ENCODE peak calls at places on chromosomes 16 and 17, in ten cellular contexts. E is heart right ventricle; A is ascending aorta; V is heart left ventricle; M is neural progenitor cell; T is transverse colon; Z is fibroblast of lung; G is mammary epithelial cell; U is GM12878; X is CD8-positive, alpha-beta T cell. I is an unnamed sample.
A peak's percentile ranks its signal among the peaks of the same experiment; 100 is the strongest.

GRCh38 chr17:12789075-12789975 is at the start of gene ARHGAP44:
- DNase-seq in E (peak; percentile 55), A (no peak), V (peak; percentile 78), M (peak; percentile 90), T (peak; percentile 73), Z (peak; percentile 65), G (peak; percentile 28), U (no peak), X (no peak), I (peak; percentile 15)

GRCh38 chr16:54930034-54930938 is at the start of gene IRX5:
- DNase-seq in E (peak; percentile 91), A (peak; percentile 57), V (peak; percentile 93), M (peak; percentile 96), T (peak; percentile 65), Z (peak; percentile 98), G (peak; percentile 97), U (no peak), X (no peak), I (peak; percentile 93)

GRCh38 chr16:75320435-75320834 is 69.0 kb upstream of the BCAR1 start:
- DNase-seq in E (peak; percentile 21), A (no peak), V (peak; percentile 41), M (peak; percentile 58), T (no peak), Z (no peak), G (no peak), U (no peak), X (no peak), I (no peak)

GRCh38 chr17:46138470-46138869 is 54.8 kb downstream of the KANSL1 start:
- DNase-seq in E (no peak), A (no peak), V (no peak), M (no peak), T (no peak), Z (no peak), G (no peak), U (no peak), X (no peak), I (no peak)

GRCh38 chr17:42184717-42185496 is at the start of gene HCRT:
- DNase-seq in E (no peak), A (no peak), V (no peak), M (no peak), T (no peak), Z (no peak), G (no peak), U (no peak), X (no peak), I (no peak)

GRCh38 chr17:1755252-1755992 is 6.4 kb upstream of the SERPINF1 start:
- DNase-seq in E (no peak), A (no peak), V (no peak), M (no peak), T (no peak), Z (no peak), G (no peak), U (no peak), X (no peak), I (no peak)

GRCh38 chr16:1010266-1010665 is 28.7 kb downstream of the SOX8 start:
- DNase-seq in E (no peak), A (no peak), V (no peak), M (no peak), T (no peak), Z (no peak), G (no peak), U (no peak), X (no peak), I (no peak)

GRCh38 chr16:11743308-11744074 is 834 bp upstream of the TXNDC11 start:
- DNase-seq in E (peak; percentile 27), A (peak; percentile 39), V (peak; percentile 37), M (no peak), T (peak; percentile 39), Z (peak; percentile 50), G (peak; percentile 38), U (no peak), X (no peak), I (no peak)

GRCh38 chr17:56593741-56594527 is 435 bp downstream of the NOG start:
- DNase-seq in E (peak; percentile 28), A (no peak), V (peak; percentile 62), M (peak; percentile 87), T (peak; percentile 16), Z (peak; percentile 80), G (peak; percentile 79), U (no peak), X (no peak), I (peak; percentile 38)

GRCh38 chr16:24851700-24852099 is 5.9 kb downstream of the SLC5A11 start:
- DNase-seq in E (no peak), A (no peak), V (no peak), M (no peak), T (no peak), Z (peak; percentile 75), G (peak; percentile 46), U (no peak), X (no peak), I (peak; percentile 53)

GRCh38 chr16:4116328-4117249 is at the start of gene ADCY9:
- DNase-seq in E (peak; percentile 68), A (no peak), V (peak; percentile 87), M (peak; percentile 96), T (peak; percentile 82), Z (peak; percentile 84), G (peak; percentile 53), U (no peak), X (peak; percentile 74), I (no peak)

DNA sequence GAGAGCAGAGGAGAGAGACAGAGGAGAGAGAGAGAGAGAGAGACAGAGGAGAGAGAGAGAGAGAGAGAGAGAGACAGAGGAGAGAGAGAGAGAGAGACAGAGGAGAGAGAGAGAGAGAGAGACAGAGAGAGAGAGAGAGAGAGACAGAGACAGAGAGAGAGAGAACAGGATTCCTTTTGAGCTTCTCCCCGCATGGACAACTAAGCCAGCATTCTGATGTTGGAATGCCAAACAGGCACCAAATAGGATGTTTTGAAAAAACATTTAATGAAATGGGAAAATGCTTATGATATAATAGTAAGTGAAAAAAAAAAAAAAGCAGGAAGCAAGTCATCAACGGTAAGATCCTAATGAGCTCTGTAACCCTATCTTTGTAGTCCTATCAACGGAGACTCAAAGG is 60.7 kb downstream of the ARSG start:
- DNase-seq in E (no peak), A (no peak), V (no peak), M (no peak), T (no peak), Z (peak; percentile 8), G (no peak), U (no peak), X (no peak), I (no peak)
- TF ChIP-seq CTCF in E (no peak), A (no peak), V (no peak), M (no peak), T (no peak), Z (no peak), G (no peak), U (no peak), X (no peak), I (no peak)

GRCh38 chr16:85004587-85005205 is 6.6 kb downstream of the ZDHHC7 start:
- DNase-seq in E (no peak), A (no peak), V (no peak), M (no peak), T (no peak), Z (peak; percentile 97), G (peak; percentile 70), U (no peak), X (no peak), I (peak; percentile 78)

GRCh38 chr16:85005278-85006069 is 5.9 kb downstream of the ZDHHC7 start:
- DNase-seq in E (no peak), A (no peak), V (no peak), M (no peak), T (no peak), Z (peak; percentile 84), G (peak; percentile 52), U (no peak), X (no peak), I (no peak)

GRCh38 chr16:85007815-85008214 is 3.5 kb downstream of the ZDHHC7 start:
- DNase-seq in E (no peak), A (no peak), V (no peak), M (no peak), T (no peak), Z (no peak), G (no peak), U (no peak), X (no peak), I (no peak)

GRCh38 chr16:85008267-85008666 is 3.1 kb downstream of the ZDHHC7 start:
- DNase-seq in E (no peak), A (no peak), V (no peak), M (no peak), T (no peak), Z (no peak), G (no peak), U (no peak), X (no peak), I (no peak)

GRCh38 chr16:85006639-85007038 is 4.7 kb downstream of the ZDHHC7 start:
- DNase-seq in E (no peak), A (no peak), V (no peak), M (no peak), T (no peak), Z (peak; percentile 55), G (no peak), U (no peak), X (no peak), I (no peak)
- H3K4me1 ChIP-seq in E (peaks cover 84% of the 10 kb centered on the region), A (peaks cover 69% of the 10 kb centered on the region), V (peaks cover 82% of the 10 kb centered on the region), M (peaks cover 22% of the 10 kb centered on the region), T (peaks cover 60% of the 10 kb centered on the region), Z (peaks cover 37% of the 10 kb centered on the region), G (peaks cover 52% of the 10 kb centered on the region), U (peaks cover 5% of the 10 kb centered on the region), X (peaks cover 51% of the 10 kb centered on the region), I (peaks cover 28% of the 10 kb centered on the region)

GRCh38 chr17:18246880-18247612 is 11.5 kb downstream of the FLII start:
- DNase-seq in E (peak; percentile 54), A (no peak), V (peak; percentile 61), M (peak; percentile 85), T (peak; percentile 93), Z (peak; percentile 33), G (peak; percentile 86), U (no peak), X (no peak), I (peak; percentile 77)

GRCh38 chr17:18248811-18249210 is 9.7 kb downstream of the FLII start:
- DNase-seq in E (no peak), A (no peak), V (no peak), M (no peak), T (no peak), Z (no peak), G (no peak), U (no peak), X (no peak), I (no peak)

GRCh38 chr17:18246109-18246725 is 12.3 kb downstream of the FLII start:
- DNase-seq in E (no peak), A (no peak), V (no peak), M (no peak), T (no peak), Z (no peak), G (no peak), U (no peak), X (no peak), I (no peak)

GRCh38 chr17:18248300-18248731 is 10.2 kb downstream of the FLII start:
- DNase-seq in E (peak; percentile 71), A (no peak), V (peak; percentile 57), M (peak; percentile 72), T (peak; percentile 67), Z (peak; percentile 62), G (peak; percentile 55), U (no peak), X (peak; percentile 57), I (no peak)

GRCh38 chr17:18247613-18248001 is 10.9 kb downstream of the FLII start:
- DNase-seq in E (no peak), A (no peak), V (peak; percentile 60), M (no peak), T (no peak), Z (no peak), G (peak; percentile 8), U (no peak), X (no peak), I (no peak)
- H3K27ac ChIP-seq in E (peak overlapping the region; percentile 84), A (no peak overlapping the region), V (peak overlapping the region; percentile 82), M (no peak overlapping the region), T (peak overlapping the region; percentile 77), Z (no peak overlapping the region), G (no peak overlapping the region), U (no peak overlapping the region), X (no peak overlapping the region), I (no peak overlapping the region)

GRCh38 chr17:48555183-48555615 is 10.3 kb upstream of the HOXB2 start:
- DNase-seq in E (no peak), A (no peak), V (no peak), M (no peak), T (no peak), Z (peak; percentile 99), G (peak; percentile 87), U (no peak), X (no peak), I (peak; percentile 18)
- TF ChIP-seq CTCF in E (no peak), A (no peak), V (no peak), M (no peak), T (no peak), Z (no peak), G (no peak), U (no peak), X (no peak), I (no peak)